ENCODE peak calls at places on chromosomes 6 and 20, in six cellular contexts. W is tibial artery, N is kidney epithelial cell, M is choroid plexus epithelial cell, X is fibroblast of the aortic adventitia, J is bronchial epithelial cell. V is an unnamed sample.

GRCh38 chr6:15247750-15248450 is 2.0 kb downstream of the JARID2 start:
- DNase-seq in M (peak; percentile 73), X (peak; percentile 68), W (peak; percentile 29), J (peak; percentile 39), N (no peak), V (peak; percentile 67)

GRCh38 chr6:37454420-37455125 is 21.6 kb downstream of the CMTR1 start:
- DNase-seq in W (no peak), J (no peak), X (no peak), M (no peak), N (no peak), V (no peak)

GRCh38 chr6:82741996-82742385 is 323.6 kb downstream of the UBE3D start:
- DNase-seq in W (no peak), N (no peak), X (no peak), M (no peak), J (no peak), V (no peak)

GRCh38 chr6:56458324-56458884 is 184.3 kb downstream of the DST start:
- DNase-seq in J (no peak), M (no peak), X (no peak), N (no peak), W (no peak), V (no peak)

GRCh38 chr6:118783931-118784528 is 109.9 kb upstream of the ASF1A start:
- DNase-seq in W (no peak), X (no peak), N (no peak), J (no peak), M (peak; percentile 12), V (no peak)

GRCh38 chr6:11011787-11012234 is 32.3 kb downstream of the ELOVL2 start:
- DNase-seq in M (no peak), W (no peak), X (peak; percentile 65), J (peak; percentile 92), N (no peak), V (peak; percentile 68)

GRCh38 chr6:11586574-11586973 is 49.0 kb downstream of the TMEM170B start:
- DNase-seq in N (peak; percentile 61), W (no peak), M (peak; percentile 91), X (peak; percentile 76), J (peak; percentile 62), V (peak; percentile 80)

GRCh38 chr20:52160805-52161204 is 30.8 kb downstream of the ZFP64 start:
- DNase-seq in N (no peak), X (no peak), W (no peak), J (peak; percentile 13), M (no peak), V (no peak)

GRCh38 chr6:45031601-45032000 is 296.5 kb upstream of the RUNX2 start:
- DNase-seq in X (no peak), J (peak; percentile 60), W (no peak), M (peak; percentile 7), N (no peak), V (no peak)

GRCh38 chr6:2488578-2488977 is 243.2 kb upstream of the GMDS start:
- DNase-seq in M (no peak), W (no peak), N (no peak), X (no peak), J (no peak), V (no peak)

GRCh38 chr6:66278115-66278514 is 571.1 kb upstream of the EYS start:
- DNase-seq in N (no peak), J (no peak), X (no peak), M (no peak), W (no peak), V (no peak)

GRCh38 chr6:115551510-115551909 is 509.2 kb downstream of the FRK start:
- DNase-seq in J (no peak), W (no peak), X (no peak), M (no peak), N (no peak), V (no peak)

GRCh38 chr6:101117397-101118185 is 236.5 kb upstream of the ASCC3 start:
- DNase-seq in J (no peak), N (no peak), W (no peak), X (peak; percentile 18), M (no peak), V (no peak)

GRCh38 chr20:61903575-61904340 is 161.9 kb downstream of the TAF4 start:
- DNase-seq in M (no peak), X (no peak), N (no peak), W (no peak), J (no peak), V (no peak)

GRCh38 chr6:78483546-78483945 is 383.8 kb upstream of the IRAK1BP1 start:
- DNase-seq in X (peak; percentile 16), N (no peak), W (no peak), J (peak; percentile 61), M (peak; percentile 44), V (peak; percentile 13)

GRCh38 chr6:101956961-101957360 is 563.5 kb downstream of the GRIK2 start:
- DNase-seq in J (no peak), M (no peak), X (no peak), N (no peak), W (no peak), V (no peak)

GRCh38 chr6:108113557-108114519 is 39.3 kb upstream of the OSTM1 start:
- DNase-seq in N (no peak), X (peak; percentile 75), M (peak; percentile 71), J (peak; percentile 39), W (no peak), V (peak; percentile 72)

GRCh38 chr6:164051427-164051826 is 636.9 kb downstream of the QKI start:
- DNase-seq in X (no peak), J (peak; percentile 13), W (no peak), M (no peak), N (no peak), V (no peak)

GRCh38 chr6:20747996-20748395 is 213.7 kb downstream of the CDKAL1 start:
- DNase-seq in N (no peak), X (no peak), M (no peak), J (no peak), W (no peak), V (no peak)

GRCh38 chr6:73558624-73559398 is 38.0 kb upstream of the EEF1A1 start:
- DNase-seq in J (no peak), W (no peak), M (no peak), X (no peak), N (no peak), V (no peak)

GRCh38 chr6:6580225-6580870 is 8.2 kb upstream of the LY86 start:
- DNase-seq in M (no peak), J (no peak), W (no peak), X (no peak), N (no peak), V (no peak)

GRCh38 chr20:41366546-41367392 is at the start of gene EMILIN3:
- DNase-seq in N (no peak), X (no peak), W (no peak), M (no peak), J (no peak), V (no peak)

GRCh38 chr20:35871311-35871771 is 83.0 kb downstream of the SCAND1 start:
- DNase-seq in J (peak; percentile 60), X (peak; percentile 54), M (peak; percentile 71), W (peak; percentile 22), N (no peak), V (peak; percentile 50)
- H3K4me3 ChIP-seq in J (no peak overlapping the region), X (peak overlapping the region; percentile 19), M (peak overlapping the region; percentile 1), W (no peak overlapping the region), N (no peak overlapping the region), V (no peak overlapping the region)

GRCh38 chr20:33731693-33732165 is at the start of gene ZNF341:
- DNase-seq in W (peak; percentile 76), J (peak; percentile 36), N (no peak), M (no peak), X (no peak), V (peak; percentile 84)
- TF ChIP-seq CTCF in W (peak; percentile 88), J (peak; percentile 90), N (peak; percentile 62), M (peak; percentile 72), X (peak; percentile 79), V (peak; percentile 49)

DNA sequence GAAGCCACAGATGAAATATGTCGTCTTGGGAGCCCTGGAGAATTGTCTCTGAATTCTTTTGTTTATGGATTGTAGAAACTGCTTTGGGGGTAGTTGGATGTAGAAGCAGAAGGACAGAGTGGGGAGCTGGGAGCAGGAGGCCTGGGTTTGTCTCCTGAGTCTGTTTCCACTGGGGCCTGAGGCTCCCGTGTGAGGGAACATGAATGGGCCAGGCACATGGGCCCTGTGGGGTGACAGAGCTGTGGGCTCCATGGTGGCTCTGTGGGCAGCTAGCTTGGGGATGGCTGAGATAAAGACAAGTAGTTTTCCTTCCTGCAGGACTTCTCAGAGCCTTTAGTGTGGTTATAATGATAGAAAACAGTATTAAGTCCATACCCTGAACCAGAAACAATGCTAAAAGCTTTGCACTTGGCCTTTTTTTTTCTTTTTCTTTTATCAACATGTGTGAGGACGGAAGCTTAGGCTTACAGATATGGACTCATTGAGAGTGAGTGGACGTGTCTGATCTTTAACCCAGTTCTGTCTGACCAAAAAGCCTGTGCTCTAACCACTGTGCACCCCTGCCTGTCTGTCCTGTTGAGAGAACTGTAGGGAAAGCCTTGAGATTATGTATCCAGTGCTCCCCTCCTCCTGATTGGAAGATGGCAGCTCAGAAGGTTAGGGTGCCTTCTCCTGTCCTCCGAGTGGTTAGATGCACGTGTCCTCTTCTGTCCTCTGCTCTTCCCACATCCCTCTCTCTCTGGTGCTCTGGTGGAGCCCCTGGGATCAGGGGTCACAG is 98.3 kb downstream of the CDH26 start:
- DNase-seq in M (no peak), J (no peak), X (no peak), N (no peak), W (no peak), V (no peak)
- H3K4me3 ChIP-seq in M (no peak overlapping the region), J (no peak overlapping the region), X (no peak overlapping the region), N (no peak overlapping the region), W (no peak overlapping the region), V (no peak overlapping the region)

GRCh38 chr20:44041001-44041400 is 126.3 kb downstream of the TOX2 start:
- DNase-seq in X (no peak), J (no peak), N (no peak), W (no peak), M (no peak), V (no peak)
- TF ChIP-seq CTCF in X (no peak), J (no peak), N (no peak), W (no peak), M (no peak), V (no peak)

GRCh38 chr6:139981810-139982550 is 607.5 kb upstream of the CITED2 start:
- DNase-seq in W (no peak), X (peak; percentile 50), M (peak; percentile 92), N (no peak), J (peak; percentile 39), V (peak; percentile 71)
- H3K4me3 ChIP-seq in W (no peak overlapping the region), X (no peak overlapping the region), M (no peak overlapping the region), N (no peak overlapping the region), J (no peak overlapping the region), V (no peak overlapping the region)

DNA sequence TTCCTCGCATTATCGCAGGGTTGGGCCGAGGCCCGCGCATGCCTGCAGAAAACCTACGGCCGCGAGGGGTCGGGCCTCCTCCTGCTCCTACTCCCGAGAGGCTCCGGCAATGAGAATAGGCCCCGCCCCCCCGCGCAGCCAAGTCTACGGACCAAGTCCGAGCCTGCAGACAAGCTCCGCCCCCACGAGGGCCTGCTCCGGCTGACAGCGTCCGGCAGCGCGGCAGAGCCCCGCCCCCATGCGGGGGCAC is 3.1 kb upstream of the GPSM3 start:
- DNase-seq in M (peak; percentile 100), J (peak; percentile 97), X (peak; percentile 99), W (peak; percentile 100), N (peak; percentile 98), V (peak; percentile 100)
- TF ChIP-seq CTCF in M (peak; percentile 51), J (peak; percentile 53), X (peak; percentile 68), W (peak; percentile 46), N (peak; percentile 47), V (peak; percentile 34)